ENCODE peak calls at places on chromosome 2, in eight cellular contexts. E, L, U, R, O, M, F and Q are unnamed samples.

GRCh38 chr2:21650566-21650965 is 526.8 kb downstream of the TDRD15 start:
- DNase-seq in E (no peak), L (no peak), U (peak), R (no peak), O (no peak), M (no peak), F (no peak), Q (no peak)

GRCh38 chr2:31353121-31353520 is 61.4 kb downstream of the XDH start:
- DNase-seq in E (no peak), L (no peak), U (peak), R (no peak), O (no peak), M (no peak), F (no peak), Q (no peak)

GRCh38 chr2:36753706-36754221 is 57.3 kb downstream of the VIT start:
- DNase-seq in E (no peak), L (no peak), U (no peak), R (no peak), O (no peak), M (no peak), F (peak), Q (no peak)

GRCh38 chr2:158936978-158937377 is 31.5 kb upstream of the TANC1 start:
- DNase-seq in E (no peak), L (no peak), U (peak), R (no peak), O (no peak), M (peak), F (no peak), Q (no peak)

GRCh38 chr2:189411860-189412259 is 29.4 kb upstream of the WDR75 start:
- DNase-seq in E (peak), L (no peak), U (peak), R (no peak), O (no peak), M (peak), F (no peak), Q (no peak)

GRCh38 chr2:25411281-25411680 is 69.6 kb upstream of the DNMT3A start:
- DNase-seq in E (no peak), L (no peak), U (no peak), R (no peak), O (no peak), M (no peak), F (no peak), Q (no peak)

GRCh38 chr2:235793163-235793752 is 299.4 kb downstream of the AGAP1 start:
- DNase-seq in E (peak), L (no peak), U (peak), R (no peak), O (peak), M (no peak), F (peak), Q (peak)

GRCh38 chr2:199458806-199459285 is 1.1 kb upstream of the SATB2 start:
- DNase-seq in E (no peak), L (no peak), U (peak), R (no peak), O (no peak), M (no peak), F (peak), Q (peak)

GRCh38 chr2:219099319-219099718 is 38.6 kb upstream of the IHH start:
- DNase-seq in E (no peak), L (no peak), U (peak), R (no peak), O (no peak), M (peak), F (no peak), Q (no peak)

GRCh38 chr2:239432174-239432573 is 31.4 kb upstream of the HDAC4 start:
- DNase-seq in E (no peak), L (no peak), U (no peak), R (no peak), O (no peak), M (no peak), F (no peak), Q (no peak)

GRCh38 chr2:239425496-239426098 is 24.8 kb upstream of the HDAC4 start:
- DNase-seq in E (no peak), L (no peak), U (no peak), R (no peak), O (no peak), M (no peak), F (peak), Q (no peak)

GRCh38 chr2:239433777-239434396 is 33.1 kb upstream of the HDAC4 start:
- DNase-seq in E (peak), L (no peak), U (peak), R (no peak), O (peak), M (peak), F (no peak), Q (no peak)

GRCh38 chr2:239431536-239431935 is 30.7 kb upstream of the HDAC4 start:
- DNase-seq in E (no peak), L (no peak), U (no peak), R (no peak), O (no peak), M (no peak), F (no peak), Q (no peak)

GRCh38 chr2:239429473-239430350 is 28.9 kb upstream of the HDAC4 start:
- DNase-seq in E (no peak), L (no peak), U (peak), R (no peak), O (no peak), M (peak), F (no peak), Q (no peak)
- TF ChIP-seq CTCF in E (no peak), L (no peak), U (no peak), R (no peak), O (no peak), M (no peak), F (no peak), Q (no peak)

DNA sequence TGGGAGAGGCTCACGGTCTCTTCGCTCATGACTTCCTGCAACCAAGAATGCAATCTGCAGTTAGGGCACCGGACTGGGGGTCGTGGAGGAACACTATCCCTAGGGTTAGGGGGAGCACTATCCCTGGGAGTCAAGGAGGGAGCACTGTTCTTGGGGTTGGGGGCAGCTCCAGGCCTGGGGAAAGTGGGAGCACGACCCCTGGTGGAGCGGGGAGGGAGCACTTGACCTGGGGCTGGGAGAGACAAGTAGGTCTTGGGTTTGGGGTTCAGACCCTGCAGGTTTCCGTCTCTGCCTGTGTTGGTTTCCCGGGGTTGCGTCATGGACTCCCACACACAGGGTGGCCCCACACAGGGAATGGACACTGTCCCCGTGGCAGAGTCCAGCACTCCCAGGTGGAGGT is 133.6 kb downstream of the TPO start:
- DNase-seq in E (no peak), L (no peak), U (no peak), R (no peak), O (no peak), M (no peak), F (no peak), Q (no peak)
- TF ChIP-seq CTCF in E (no peak), L (no peak), U (no peak), R (no peak), O (peak), M (no peak), F (peak), Q (no peak)

DNA sequence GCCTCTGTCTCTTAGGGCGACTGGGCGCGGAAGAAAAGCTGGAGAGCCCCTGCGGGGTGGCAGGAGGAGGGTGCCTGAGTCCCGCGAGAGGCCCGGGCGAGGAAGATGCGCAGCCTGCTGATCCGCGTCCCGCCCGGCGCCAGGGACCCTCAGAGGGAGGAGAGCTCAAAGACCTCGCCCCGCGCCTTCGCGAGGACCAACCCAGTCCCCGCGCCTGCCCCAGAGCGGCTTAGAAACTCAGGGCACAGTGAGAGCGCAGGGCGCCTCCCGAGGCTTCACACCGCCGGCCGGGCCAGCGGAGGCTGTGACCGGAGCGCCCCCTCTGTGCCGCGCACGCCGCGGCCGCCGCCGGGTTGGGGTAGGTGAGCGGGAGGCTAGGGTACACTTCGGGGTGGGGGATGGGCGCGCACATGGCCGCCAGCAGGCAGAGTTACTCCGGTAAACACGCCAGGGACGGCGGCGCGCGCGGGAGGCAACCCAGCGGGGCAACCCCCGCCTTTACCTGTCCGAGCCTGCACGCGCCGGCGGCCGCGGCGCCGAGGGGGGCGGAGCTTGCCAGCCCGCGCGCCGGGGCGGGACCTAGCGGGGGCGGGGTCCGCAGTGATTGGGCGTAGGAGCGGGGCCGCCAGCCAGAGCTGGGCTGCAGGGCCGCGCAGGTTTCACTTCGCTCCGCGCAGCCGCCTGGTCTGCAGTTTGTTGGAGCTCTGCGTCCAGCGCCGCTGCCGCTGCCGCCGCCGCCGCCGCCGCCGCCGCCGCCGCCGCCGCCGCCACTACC is at the start of gene BCL2L11:
- DNase-seq in E (peak), L (peak), U (peak), R (peak), O (peak), M (peak), F (peak), Q (peak)
- TF ChIP-seq CTCF in E (peak), L (no peak), U (peak), R (peak), O (no peak), M (no peak), F (peak), Q (peak)

DNA sequence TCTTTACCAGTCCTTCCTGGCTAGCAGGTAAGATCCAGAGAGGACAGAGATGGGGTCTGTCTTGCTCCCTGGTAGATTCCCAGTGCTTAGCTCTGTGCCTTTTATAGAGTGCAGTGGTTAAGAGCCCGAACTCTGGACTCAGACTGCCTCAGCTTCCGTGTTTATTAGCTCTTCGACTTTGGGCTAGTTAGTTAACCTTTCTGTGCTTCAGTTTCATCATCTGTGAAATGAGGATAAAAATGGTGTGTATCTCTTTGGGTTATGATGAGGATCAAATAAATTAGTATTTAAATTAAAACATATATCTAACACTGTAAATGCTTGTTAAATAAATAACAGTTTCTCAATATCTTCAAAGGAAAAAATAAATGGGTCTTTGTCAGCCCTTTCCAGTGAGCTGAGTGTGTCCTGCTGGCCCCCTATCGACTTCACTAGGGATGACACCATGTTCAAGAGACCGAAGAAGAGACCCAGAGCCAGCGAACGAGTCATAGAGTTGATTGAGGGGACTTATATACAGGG is 38.2 kb downstream of the CERS6 start:
- DNase-seq in E (peak), L (peak), U (no peak), R (no peak), O (peak), M (peak), F (peak), Q (peak)
- TF ChIP-seq CTCF in E (peak), L (peak), U (peak), R (no peak), O (no peak), M (peak), F (peak), Q (no peak)

DNA sequence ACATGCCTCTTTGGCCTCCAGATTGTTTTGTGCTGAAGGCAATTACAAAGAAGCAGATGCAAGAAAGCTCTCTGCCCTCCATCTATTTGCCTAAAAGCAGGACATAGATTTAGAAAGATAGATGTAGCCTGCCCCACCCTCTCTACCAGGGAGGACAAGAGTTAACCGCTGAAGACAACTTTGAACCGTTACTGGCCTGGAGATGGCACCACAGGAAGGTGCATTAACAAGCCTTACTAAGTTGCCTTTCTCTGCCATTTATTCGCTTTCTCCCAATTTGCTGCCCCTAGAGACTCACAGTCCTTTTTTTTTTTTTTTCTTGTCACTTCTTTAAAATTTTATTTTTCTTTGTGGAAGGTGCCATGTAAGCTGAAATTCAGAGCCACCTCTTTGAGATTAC is 28.8 kb upstream of the RMDN2 start:
- DNase-seq in E (peak), L (no peak), U (no peak), R (no peak), O (no peak), M (no peak), F (peak), Q (no peak)
- TF ChIP-seq CTCF in E (peak), L (no peak), U (peak), R (no peak), O (no peak), M (no peak), F (peak), Q (no peak)

DNA sequence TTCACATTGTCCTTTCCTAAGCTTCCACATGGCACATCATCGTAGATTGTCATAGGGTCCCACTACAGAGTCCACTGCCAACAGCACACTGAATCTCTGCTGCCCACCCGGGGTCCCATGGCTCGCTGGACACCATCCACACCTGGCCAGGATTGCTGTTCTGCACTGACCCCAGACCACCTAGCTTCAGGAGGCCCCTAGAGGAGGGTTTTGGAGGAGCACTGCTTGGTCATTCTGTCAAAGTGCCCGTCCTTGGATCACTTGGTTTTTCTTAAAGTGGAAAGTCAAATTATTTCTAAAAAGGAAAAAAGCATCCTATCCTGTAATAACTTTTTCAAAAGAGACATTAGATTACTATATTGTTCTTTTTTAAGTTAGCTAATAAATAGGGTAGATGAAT is 59.0 kb downstream of the CHRNA1 start:
- DNase-seq in E (no peak), L (no peak), U (no peak), R (no peak), O (no peak), M (no peak), F (no peak), Q (no peak)
- TF ChIP-seq CTCF in E (no peak), L (no peak), U (no peak), R (no peak), O (no peak), M (no peak), F (peak), Q (no peak)

GRCh38 chr2:16900405-16901025 is 234.9 kb upstream of the CYRIA start:
- DNase-seq in E (peak), L (no peak), U (no peak), R (no peak), O (peak), M (no peak), F (peak), Q (peak)
- TF ChIP-seq CTCF in E (peak), L (peak), U (peak), R (no peak), O (peak), M (no peak), F (peak), Q (peak)

GRCh38 chr2:128172191-128172590 is 81.2 kb downstream of the UGGT1 start:
- DNase-seq in E (peak), L (no peak), U (peak), R (no peak), O (no peak), M (peak), F (peak), Q (peak)
- TF ChIP-seq CTCF in E (no peak), L (no peak), U (peak), R (no peak), O (peak), M (peak), F (peak), Q (no peak)